ENCODE peak calls at places on chromosomes 6 and 20, in ten cellular contexts. C is pancreas, E is SK-N-SH, H is fibroblast of lung, T is A549, N is mucosa of descending colon, J is heart left ventricle, L is stomach, X is H1, S is heart right ventricle. V is an unnamed sample. For H3K4me1, the result is how much of the 10 kb centered on the place peaks cover.

GRCh38 chr6:71405416-71405815 is 116.8 kb downstream of the OGFRL1 start:
- DNase-seq in C (no peak), E (no peak), H (no peak), T (no peak), N (no peak), J (no peak), L (no peak), X (no peak), S (no peak), V (no peak)

GRCh38 chr6:129936329-129937165 is 75.4 kb upstream of the TMEM244 start:
- DNase-seq in C (no peak), E (no peak), H (peak), T (peak), N (peak), J (peak), L (peak), X (peak), S (no peak), V (no peak)

GRCh38 chr6:117351521-117351920 is 74.2 kb downstream of the ROS1 start:
- DNase-seq in C (no peak), E (no peak), H (no peak), T (no peak), N (no peak), J (no peak), L (no peak), X (no peak), S (no peak), V (no peak)

GRCh38 chr6:9399916-9400315 is 964.6 kb upstream of the SLC35B3 start:
- DNase-seq in C (peak), E (no peak), H (peak), T (no peak), N (peak), J (no peak), L (peak), X (no peak), S (no peak), V (no peak)

GRCh38 chr6:122161136-122161535 is 238.3 kb upstream of the HSF2 start:
- DNase-seq in C (no peak), E (no peak), H (no peak), T (no peak), N (no peak), J (no peak), L (no peak), X (no peak), S (no peak), V (no peak)

GRCh38 chr20:13873814-13874213 is 89.0 kb downstream of the NDUFAF5 start:
- DNase-seq in C (no peak), E (no peak), H (no peak), T (no peak), N (no peak), J (no peak), L (no peak), X (no peak), S (no peak), V (no peak)

GRCh38 chr6:85416049-85416448 is 33.8 kb upstream of the NT5E start:
- DNase-seq in C (no peak), E (no peak), H (peak), T (no peak), N (no peak), J (no peak), L (no peak), X (no peak), S (no peak), V (no peak)

GRCh38 chr20:43731469-43731868 is 4.7 kb upstream of the GTSF1L start:
- DNase-seq in C (no peak), E (no peak), H (peak), T (no peak), N (no peak), J (no peak), L (no peak), X (no peak), S (no peak), V (no peak)

GRCh38 chr20:24328901-24329300 is 140.5 kb upstream of the SYNDIG1 start:
- DNase-seq in C (no peak), E (no peak), H (peak), T (no peak), N (no peak), J (no peak), L (no peak), X (no peak), S (no peak), V (no peak)

GRCh38 chr6:2378891-2379652 is 133.7 kb upstream of the GMDS start:
- DNase-seq in C (no peak), E (no peak), H (peak), T (no peak), N (no peak), J (no peak), L (no peak), X (no peak), S (no peak), V (no peak)

GRCh38 chr20:5654557-5654956 is 95.6 kb upstream of the SHLD1 start:
- DNase-seq in C (no peak), E (no peak), H (peak), T (peak), N (no peak), J (no peak), L (no peak), X (no peak), S (no peak), V (no peak)

GRCh38 chr20:46915580-46916243 is 21.1 kb downstream of the EYA2 start:
- DNase-seq in C (no peak), E (no peak), H (no peak), T (no peak), N (no peak), J (no peak), L (no peak), X (no peak), S (no peak), V (peak)

GRCh38 chr20:52103469-52103910 is 88.1 kb downstream of the ZFP64 start:
- DNase-seq in C (no peak), E (no peak), H (peak), T (no peak), N (no peak), J (no peak), L (no peak), X (peak), S (no peak), V (peak)

GRCh38 chr20:52105573-52106422 is 85.8 kb downstream of the ZFP64 start:
- DNase-seq in C (no peak), E (no peak), H (peak), T (peak), N (peak), J (no peak), L (no peak), X (peak), S (no peak), V (peak)

GRCh38 chr20:52105045-52105572 is 86.5 kb downstream of the ZFP64 start:
- DNase-seq in C (peak), E (peak), H (peak), T (peak), N (no peak), J (no peak), L (no peak), X (no peak), S (peak), V (peak)

GRCh38 chr20:52103911-52104545 is 87.6 kb downstream of the ZFP64 start:
- DNase-seq in C (no peak), E (no peak), H (peak), T (no peak), N (no peak), J (no peak), L (no peak), X (peak), S (no peak), V (no peak)

DNA sequence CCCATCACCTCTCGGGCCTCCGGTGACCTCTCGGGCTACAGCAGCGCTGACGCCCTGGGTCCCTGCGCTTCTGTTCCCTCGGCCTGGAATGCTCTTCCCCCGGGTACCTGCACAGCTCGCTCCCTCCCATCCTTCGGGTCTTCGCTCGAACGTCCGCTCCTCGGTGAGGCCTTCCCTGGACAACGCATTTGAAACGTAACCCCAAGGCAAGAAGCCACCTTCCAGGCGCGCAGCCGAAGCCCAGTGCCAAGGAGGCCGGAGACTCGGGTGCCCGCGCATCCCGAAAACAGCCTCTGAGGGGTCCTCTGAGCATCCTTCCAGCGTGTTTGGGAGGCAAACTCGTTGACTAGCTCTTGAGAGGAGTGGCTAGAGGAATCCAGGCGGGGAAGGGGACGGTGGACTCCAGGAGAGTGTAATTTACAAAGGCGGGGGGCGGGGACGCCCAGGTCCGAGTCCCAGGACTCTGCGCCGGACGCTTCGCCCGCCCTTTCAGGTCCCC is 87.0 kb downstream of the ZFP64 start:
- DNase-seq in C (no peak), E (peak), H (peak), T (no peak), N (no peak), J (no peak), L (no peak), X (peak), S (no peak), V (peak)
- H3K4me3 ChIP-seq in C (peak), E (no peak), H (peak), T (peak), N (no peak), J (peak), L (peak), X (peak), S (peak), V (peak)

GRCh38 chr20:45098096-45098773 is 2.7 kb downstream of the KCNS1 start:
- DNase-seq in C (peak), E (peak), H (peak), T (no peak), N (peak), J (no peak), L (peak), X (peak), S (peak), V (no peak)
- TF ChIP-seq CTCF in C (no peak), E (no peak), H (no peak), T (no peak), N (no peak), J (no peak), L (no peak), X (peak), S (no peak), V (peak)

GRCh38 chr6:116012966-116013365 is 47.7 kb downstream of the FRK start:
- DNase-seq in C (no peak), E (no peak), H (no peak), T (no peak), N (no peak), J (no peak), L (no peak), X (no peak), S (no peak), V (no peak)

GRCh38 chr6:116011096-116011401 is 49.6 kb downstream of the FRK start:
- DNase-seq in C (no peak), E (no peak), H (no peak), T (no peak), N (no peak), J (no peak), L (no peak), X (no peak), S (no peak), V (no peak)

GRCh38 chr6:116012471-116012949 is 48.2 kb downstream of the FRK start:
- DNase-seq in C (no peak), E (no peak), H (peak), T (no peak), N (no peak), J (no peak), L (peak), X (no peak), S (no peak), V (no peak)

GRCh38 chr6:116010400-116011095 is 50.1 kb downstream of the FRK start:
- DNase-seq in C (peak), E (peak), H (peak), T (no peak), N (peak), J (peak), L (peak), X (peak), S (peak), V (no peak)

DNA sequence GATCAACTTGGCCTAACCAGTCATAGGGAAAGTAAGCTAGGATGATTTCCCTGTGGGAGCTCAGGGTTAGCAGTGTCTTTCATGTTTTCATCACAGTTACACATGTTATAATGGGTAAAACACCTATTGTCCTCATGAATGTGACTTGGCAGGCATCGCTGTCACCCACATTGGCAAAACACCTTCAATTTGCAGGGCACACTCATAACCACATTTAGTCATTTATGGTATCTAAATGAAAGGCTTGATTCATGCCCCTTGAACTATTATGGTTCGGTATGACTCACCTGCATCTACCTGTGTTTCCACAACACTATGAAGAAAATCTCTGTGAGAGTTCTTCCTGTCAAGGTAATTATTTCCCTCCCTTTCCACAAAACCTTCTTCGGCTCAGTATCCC is 49.2 kb downstream of the FRK start:
- DNase-seq in C (no peak), E (no peak), H (no peak), T (no peak), N (peak), J (no peak), L (no peak), X (no peak), S (no peak), V (no peak)
- H3K4me1 ChIP-seq in C (under half), E (under half), H (under half), T (half or more), N (under half), J (under half), L (half or more), X (under half), S (under half), V (under half)

GRCh38 chr6:159577564-159577963 is 115.5 kb downstream of the SOD2 start:
- DNase-seq in C (no peak), E (no peak), H (no peak), T (no peak), N (no peak), J (no peak), L (no peak), X (peak), S (no peak), V (no peak)

GRCh38 chr6:159572344-159573120 is 120.5 kb downstream of the SOD2 start:
- DNase-seq in C (no peak), E (no peak), H (no peak), T (no peak), N (no peak), J (no peak), L (no peak), X (no peak), S (no peak), V (no peak)
- H3K4me3 ChIP-seq in C (no peak), E (no peak), H (no peak), T (no peak), N (no peak), J (no peak), L (no peak), X (no peak), S (no peak), V (no peak)

DNA sequence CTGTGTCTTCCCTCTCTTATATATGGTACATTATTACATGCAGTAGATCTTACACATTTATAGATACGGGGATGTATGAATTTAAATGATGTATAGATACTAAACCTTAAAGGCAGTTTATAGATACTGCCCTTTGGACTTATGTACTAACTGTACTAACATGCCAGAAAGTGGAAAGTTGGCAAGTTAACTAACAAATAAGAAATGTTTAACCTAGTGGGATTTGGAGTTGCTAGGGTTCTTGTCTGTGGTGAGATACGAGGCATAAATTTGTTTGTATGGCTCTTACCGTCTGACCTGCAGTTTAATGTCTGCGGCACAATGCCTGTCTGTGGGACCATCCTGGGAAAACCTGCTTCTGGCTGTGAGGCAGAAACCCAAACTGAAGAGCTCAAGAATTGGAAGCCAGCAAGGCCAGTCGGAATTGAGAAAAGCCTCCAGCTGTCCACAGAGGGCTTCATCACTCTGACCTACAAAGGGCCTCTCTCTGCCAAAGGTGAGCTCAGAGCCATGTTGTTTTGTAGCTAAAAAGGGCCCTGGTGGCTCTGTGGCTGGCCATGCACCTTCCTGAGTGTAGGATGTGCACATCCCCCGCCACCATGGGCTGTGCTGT is 62.9 kb upstream of the SLC22A1 start:
- DNase-seq in C (no peak), E (no peak), H (no peak), T (no peak), N (peak), J (no peak), L (no peak), X (no peak), S (no peak), V (no peak)
- TF ChIP-seq CTCF in C (no peak), E (no peak), H (no peak), T (no peak), N (no peak), J (no peak), L (no peak), X (no peak), S (no peak), V (no peak)

GRCh38 chr6:128569737-128570438 is 49.5 kb upstream of the PTPRK start:
- DNase-seq in C (no peak), E (no peak), H (peak), T (peak), N (no peak), J (no peak), L (no peak), X (peak), S (no peak), V (peak)
- H3K4me1 ChIP-seq in C (under half), E (under half), H (under half), T (under half), N (under half), J (under half), L (under half), X (under half), S (under half), V (half or more)

GRCh38 chr6:83071023-83071422 is 3.6 kb downstream of the DOP1A start:
- DNase-seq in C (no peak), E (no peak), H (no peak), T (no peak), N (peak), J (no peak), L (no peak), X (no peak), S (no peak), V (no peak)
- H3K4me3 ChIP-seq in C (no peak), E (no peak), H (no peak), T (no peak), N (no peak), J (no peak), L (no peak), X (no peak), S (no peak), V (no peak)

GRCh38 chr6:149487316-149487715 is 2.5 kb upstream of the ZC3H12D start:
- DNase-seq in C (no peak), E (no peak), H (no peak), T (no peak), N (no peak), J (no peak), L (no peak), X (no peak), S (no peak), V (no peak)

GRCh38 chr6:149483302-149483701 is 1.5 kb downstream of the ZC3H12D start:
- DNase-seq in C (no peak), E (no peak), H (no peak), T (no peak), N (no peak), J (no peak), L (no peak), X (no peak), S (no peak), V (no peak)

GRCh38 chr6:149482542-149483261 is 2.1 kb downstream of the ZC3H12D start:
- DNase-seq in C (no peak), E (no peak), H (no peak), T (no peak), N (no peak), J (no peak), L (no peak), X (no peak), S (no peak), V (no peak)

GRCh38 chr6:149483849-149484635 is 772 bp downstream of the ZC3H12D start:
- DNase-seq in C (no peak), E (no peak), H (no peak), T (no peak), N (no peak), J (no peak), L (no peak), X (no peak), S (no peak), V (no peak)

GRCh38 chr6:149484733-149485700 is at the start of gene ZC3H12D:
- DNase-seq in C (no peak), E (no peak), H (peak), T (peak), N (peak), J (peak), L (peak), X (no peak), S (peak), V (no peak)
- TF ChIP-seq CTCF in C (no peak), E (no peak), H (no peak), T (no peak), N (peak), J (no peak), L (peak), X (no peak), S (peak), V (no peak)

DNA sequence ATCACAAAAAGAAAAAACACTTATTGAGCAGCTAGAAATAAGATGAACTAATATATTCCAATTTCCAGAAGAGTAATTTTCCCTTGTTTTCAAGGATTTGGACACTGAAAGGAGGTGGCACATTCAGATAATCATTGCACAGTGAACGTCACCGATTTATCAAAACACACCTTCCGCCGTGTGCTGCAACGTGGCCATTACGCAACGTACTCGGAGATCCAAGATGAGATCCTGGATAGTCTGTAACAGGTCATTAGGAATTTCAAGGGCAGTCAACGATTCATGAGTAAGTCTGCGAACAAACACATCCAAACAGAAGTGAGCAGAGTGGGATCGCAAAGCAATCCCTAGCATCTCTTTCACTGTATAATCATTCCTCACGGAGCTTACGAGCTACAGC is 93.0 kb downstream of the HUS1B start:
- DNase-seq in C (no peak), E (no peak), H (no peak), T (no peak), N (no peak), J (no peak), L (no peak), X (no peak), S (no peak), V (no peak)
- H3K4me1 ChIP-seq in C (under half), E (under half), H (under half), T (under half), N (under half), J (under half), L (under half), X (under half), S (under half), V (under half)